ENCODE peak calls at places on chromosomes 7 and 10, in ten cellular contexts. Q, M, N, V, L, Z, F, U, T and W are unnamed samples.

GRCh38 chr10:77723376-77723775 is 85.8 kb upstream of the KCNMA1 start:
- DNase-seq in Q (no peak), M (no peak), N (no peak), V (no peak), L (no peak), Z (no peak), F (no peak), U (no peak), T (no peak), W (no peak)

GRCh38 chr7:2764621-2765020 is 76.6 kb downstream of the AMZ1 start:
- DNase-seq in Q (no peak), M (no peak), N (no peak), V (no peak), L (no peak), Z (no peak), F (no peak), U (no peak), T (no peak), W (no peak)

GRCh38 chr10:6048281-6049030 is 13.7 kb downstream of the IL2RA start:
- DNase-seq in Q (no peak), M (no peak), N (no peak), V (no peak), L (no peak), Z (no peak), F (no peak), U (no peak), T (peak; percentile 10), W (no peak)

GRCh38 chr10:68156373-68157185 is 47.3 kb downstream of the MYPN start:
- DNase-seq in Q (peak; percentile 72), M (no peak), N (peak; percentile 74), V (no peak), L (no peak), Z (peak; percentile 63), F (peak; percentile 44), U (peak; percentile 84), T (peak; percentile 70), W (peak; percentile 62)

GRCh38 chr10:21526952-21527633 is 1.6 kb upstream of the SKIDA1 start:
- DNase-seq in Q (peak; percentile 69), M (no peak), N (peak; percentile 78), V (no peak), L (peak; percentile 77), Z (peak; percentile 82), F (no peak), U (peak; percentile 83), T (peak; percentile 83), W (peak; percentile 78)

GRCh38 chr10:133388973-133389818 is 4.8 kb upstream of the MTG1 start:
- DNase-seq in Q (peak; percentile 57), M (no peak), N (no peak), V (no peak), L (peak; percentile 68), Z (no peak), F (no peak), U (no peak), T (peak; percentile 50), W (no peak)

GRCh38 chr7:6258440-6259182 is 13.8 kb downstream of the CYTH3 start:
- DNase-seq in Q (no peak), M (no peak), N (peak; percentile 61), V (no peak), L (no peak), Z (no peak), F (no peak), U (peak; percentile 97), T (no peak), W (no peak)

GRCh38 chr7:22811746-22812280 is 10.8 kb downstream of the TOMM7 start:
- DNase-seq in Q (no peak), M (no peak), N (no peak), V (peak; percentile 95), L (no peak), Z (no peak), F (no peak), U (no peak), T (no peak), W (no peak)

GRCh38 chr10:86242761-86243160 is 123.8 kb downstream of the GRID1 start:
- DNase-seq in Q (no peak), M (no peak), N (no peak), V (no peak), L (no peak), Z (no peak), F (no peak), U (no peak), T (no peak), W (no peak)

GRCh38 chr7:66047426-66047825 is 28.2 kb upstream of the ASL start:
- DNase-seq in Q (no peak), M (peak; percentile 81), N (no peak), V (peak; percentile 73), L (no peak), Z (no peak), F (no peak), U (peak; percentile 92), T (no peak), W (no peak)

GRCh38 chr7:147498081-147498480 is 1092.5 kb upstream of the C7orf33 start:
- DNase-seq in Q (no peak), M (no peak), N (no peak), V (no peak), L (no peak), Z (no peak), F (no peak), U (peak; percentile 25), T (no peak), W (no peak)

GRCh38 chr7:128728608-128729007 is 10.6 kb upstream of the CALU start:
- DNase-seq in Q (no peak), M (no peak), N (no peak), V (no peak), L (no peak), Z (no peak), F (no peak), U (no peak), T (no peak), W (no peak)

GRCh38 chr7:106604303-106604918 is 56.5 kb downstream of the CCDC71L start:
- DNase-seq in Q (no peak), M (no peak), N (peak; percentile 41), V (no peak), L (no peak), Z (no peak), F (no peak), U (no peak), T (no peak), W (no peak)

GRCh38 chr7:47381132-47381495 is 200.8 kb downstream of the TNS3 start:
- DNase-seq in Q (no peak), M (no peak), N (no peak), V (no peak), L (no peak), Z (no peak), F (no peak), U (no peak), T (peak; percentile 32), W (no peak)

GRCh38 chr7:2613926-2614613 is 17.7 kb upstream of the TTYH3 start:
- DNase-seq in Q (no peak), M (no peak), N (no peak), V (no peak), L (no peak), Z (no peak), F (no peak), U (peak; percentile 72), T (peak; percentile 93), W (no peak)

GRCh38 chr7:94509264-94509878 is at the start of gene CASD1:
- DNase-seq in Q (peak; percentile 80), M (no peak), N (peak; percentile 31), V (no peak), L (peak; percentile 87), Z (no peak), F (peak; percentile 68), U (peak; percentile 41), T (peak; percentile 74), W (peak; percentile 28)

GRCh38 chr7:89623018-89623672 is 531.1 kb upstream of the STEAP1 start:
- DNase-seq in Q (no peak), M (no peak), N (peak; percentile 25), V (peak; percentile 14), L (no peak), Z (peak; percentile 26), F (peak; percentile 40), U (peak; percentile 54), T (no peak), W (no peak)
- TF ChIP-seq CTCF in Q (peak; percentile 53), M (peak; percentile 59), N (peak; percentile 33), V (peak; percentile 90), L (peak; percentile 21), Z (peak; percentile 76), F (peak; percentile 84), U (peak; percentile 70), T (peak; percentile 25), W (peak; percentile 83)

GRCh38 chr7:110941385-110941784 is 149.5 kb upstream of the LRRN3 start:
- DNase-seq in Q (no peak), M (no peak), N (no peak), V (no peak), L (no peak), Z (no peak), F (no peak), U (no peak), T (no peak), W (no peak)
- TF ChIP-seq CTCF in Q (no peak), M (no peak), N (no peak), V (no peak), L (no peak), Z (no peak), F (no peak), U (no peak), T (no peak), W (no peak)

GRCh38 chr7:97757824-97758223 is 25.9 kb downstream of the TAC1 start:
- DNase-seq in Q (no peak), M (no peak), N (no peak), V (no peak), L (no peak), Z (no peak), F (no peak), U (no peak), T (no peak), W (no peak)

GRCh38 chr7:97748482-97748881 is 16.6 kb downstream of the TAC1 start:
- DNase-seq in Q (no peak), M (no peak), N (no peak), V (no peak), L (no peak), Z (no peak), F (no peak), U (no peak), T (no peak), W (no peak)

GRCh38 chr7:97751566-97751965 is 19.7 kb downstream of the TAC1 start:
- DNase-seq in Q (no peak), M (no peak), N (no peak), V (no peak), L (no peak), Z (no peak), F (no peak), U (no peak), T (no peak), W (no peak)

DNA sequence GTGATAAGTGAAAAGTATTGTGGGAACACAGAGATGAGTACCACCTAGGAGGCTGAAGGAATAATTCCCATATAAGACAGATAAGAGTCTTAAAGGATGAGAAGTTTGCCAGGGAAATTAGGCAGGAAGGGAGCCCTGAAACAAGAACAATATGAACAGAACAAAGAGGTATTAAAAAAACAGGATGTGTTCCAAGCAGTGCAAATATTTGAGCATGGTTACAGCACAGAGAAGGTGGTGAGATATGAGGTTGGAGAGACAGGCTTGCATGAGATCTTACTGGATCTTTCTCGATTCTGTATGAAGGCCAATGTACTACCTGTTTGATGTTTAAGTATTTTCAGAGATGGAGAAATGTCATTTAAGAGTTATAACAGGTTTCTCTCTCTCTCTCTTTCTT is 20.3 kb downstream of the TAC1 start:
- DNase-seq in Q (no peak), M (no peak), N (no peak), V (no peak), L (no peak), Z (no peak), F (no peak), U (no peak), T (no peak), W (no peak)
- TF ChIP-seq CTCF in Q (no peak), M (no peak), N (no peak), V (no peak), L (no peak), Z (no peak), F (no peak), U (no peak), T (no peak), W (no peak)

GRCh38 chr10:104197364-104197763 is 34.8 kb downstream of the CFAP43 start:
- DNase-seq in Q (no peak), M (no peak), N (no peak), V (no peak), L (no peak), Z (no peak), F (no peak), U (no peak), T (no peak), W (no peak)
- TF ChIP-seq CTCF in Q (no peak), M (no peak), N (no peak), V (no peak), L (no peak), Z (no peak), F (no peak), U (no peak), T (no peak), W (no peak)